ENCODE peak calls at places on chromosomes 3 and 15, in eight cellular contexts. One of them, this sample, is unnamed.
A peak's percentile ranks its signal among the peaks of the same experiment; 100 is the strongest.

GRCh38 chr15:69067296-69067695 is 52.8 kb downstream of the NOX5 start:
- DNase-seq in ovary: no peak
- DNase-seq in effector memory CD4-positive, alpha-beta T cell: no peak
- DNase-seq in heart right ventricle: no peak
- DNase-seq in CD8-positive, alpha-beta memory T cell: no peak
- DNase-seq in fibroblast of lung: no peak
- DNase-seq in neural progenitor cell: no peak
- DNase-seq in CD8-positive, alpha-beta T cell: no peak
- DNase-seq in this sample: no peak

GRCh38 chr15:76206325-76206976 is 104.8 kb downstream of the ETFA start:
- DNase-seq in ovary: peak; percentile 71
- DNase-seq in effector memory CD4-positive, alpha-beta T cell: no peak
- DNase-seq in heart right ventricle: peak; percentile 85
- DNase-seq in CD8-positive, alpha-beta memory T cell: no peak
- DNase-seq in fibroblast of lung: peak; percentile 67
- DNase-seq in neural progenitor cell: no peak
- DNase-seq in CD8-positive, alpha-beta T cell: no peak
- DNase-seq in this sample: no peak

GRCh38 chr3:85337895-85338294 is 379.1 kb downstream of the CADM2 start:
- DNase-seq in ovary: no peak
- DNase-seq in effector memory CD4-positive, alpha-beta T cell: no peak
- DNase-seq in heart right ventricle: no peak
- DNase-seq in CD8-positive, alpha-beta memory T cell: no peak
- DNase-seq in fibroblast of lung: no peak
- DNase-seq in neural progenitor cell: no peak
- DNase-seq in CD8-positive, alpha-beta T cell: no peak
- DNase-seq in this sample: no peak

GRCh38 chr3:175598740-175599139 is 739.6 kb downstream of the NAALADL2 start:
- DNase-seq in ovary: no peak
- DNase-seq in effector memory CD4-positive, alpha-beta T cell: no peak
- DNase-seq in heart right ventricle: no peak
- DNase-seq in CD8-positive, alpha-beta memory T cell: no peak
- DNase-seq in fibroblast of lung: no peak
- DNase-seq in neural progenitor cell: no peak
- DNase-seq in CD8-positive, alpha-beta T cell: no peak
- DNase-seq in this sample: no peak

GRCh38 chr15:93073465-93073952 is 15.5 kb downstream of the RGMA start:
- DNase-seq in ovary: peak; percentile 69
- DNase-seq in effector memory CD4-positive, alpha-beta T cell: no peak
- DNase-seq in heart right ventricle: no peak
- DNase-seq in CD8-positive, alpha-beta memory T cell: no peak
- DNase-seq in fibroblast of lung: no peak
- DNase-seq in neural progenitor cell: peak; percentile 72
- DNase-seq in CD8-positive, alpha-beta T cell: no peak
- DNase-seq in this sample: no peak

GRCh38 chr3:101303089-101303731 is 17.2 kb downstream of the IMPG2 start:
- DNase-seq in ovary: no peak
- DNase-seq in effector memory CD4-positive, alpha-beta T cell: no peak
- DNase-seq in heart right ventricle: no peak
- DNase-seq in CD8-positive, alpha-beta memory T cell: no peak
- DNase-seq in fibroblast of lung: peak; percentile 37
- DNase-seq in neural progenitor cell: no peak
- DNase-seq in CD8-positive, alpha-beta T cell: no peak
- DNase-seq in this sample: no peak

GRCh38 chr3:11603628-11604027 is 40.1 kb downstream of the VGLL4 start:
- DNase-seq in ovary: peak; percentile 50
- DNase-seq in effector memory CD4-positive, alpha-beta T cell: no peak
- DNase-seq in heart right ventricle: no peak
- DNase-seq in CD8-positive, alpha-beta memory T cell: no peak
- DNase-seq in fibroblast of lung: peak; percentile 92
- DNase-seq in neural progenitor cell: no peak
- DNase-seq in CD8-positive, alpha-beta T cell: no peak
- DNase-seq in this sample: no peak

GRCh38 chr15:58864602-58865419 is 68.7 kb downstream of the SLTM start:
- DNase-seq in ovary: peak; percentile 68
- DNase-seq in effector memory CD4-positive, alpha-beta T cell: no peak
- DNase-seq in heart right ventricle: peak; percentile 60
- DNase-seq in CD8-positive, alpha-beta memory T cell: no peak
- DNase-seq in fibroblast of lung: peak; percentile 23
- DNase-seq in neural progenitor cell: peak; percentile 39
- DNase-seq in CD8-positive, alpha-beta T cell: no peak
- DNase-seq in this sample: no peak

GRCh38 chr3:138862924-138863775 is 28.4 kb upstream of the PIK3CB start:
- DNase-seq in ovary: peak; percentile 21
- DNase-seq in effector memory CD4-positive, alpha-beta T cell: no peak
- DNase-seq in heart right ventricle: no peak
- DNase-seq in CD8-positive, alpha-beta memory T cell: no peak
- DNase-seq in fibroblast of lung: peak; percentile 79
- DNase-seq in neural progenitor cell: no peak
- DNase-seq in CD8-positive, alpha-beta T cell: no peak
- DNase-seq in this sample: no peak

GRCh38 chr3:193030276-193030675 is 112.6 kb upstream of the MB21D2 start:
- DNase-seq in ovary: no peak
- DNase-seq in effector memory CD4-positive, alpha-beta T cell: no peak
- DNase-seq in heart right ventricle: no peak
- DNase-seq in CD8-positive, alpha-beta memory T cell: no peak
- DNase-seq in fibroblast of lung: peak; percentile 37
- DNase-seq in neural progenitor cell: no peak
- DNase-seq in CD8-positive, alpha-beta T cell: no peak
- DNase-seq in this sample: peak; percentile 5

GRCh38 chr3:43102773-43103480 is 3.0 kb downstream of the POMGNT2 start:
- DNase-seq in ovary: no peak
- DNase-seq in effector memory CD4-positive, alpha-beta T cell: no peak
- DNase-seq in heart right ventricle: no peak
- DNase-seq in CD8-positive, alpha-beta memory T cell: no peak
- DNase-seq in fibroblast of lung: no peak
- DNase-seq in neural progenitor cell: no peak
- DNase-seq in CD8-positive, alpha-beta T cell: no peak
- DNase-seq in this sample: no peak

GRCh38 chr3:174330303-174330702 is 528.8 kb upstream of the NAALADL2 start:
- DNase-seq in ovary: no peak
- DNase-seq in effector memory CD4-positive, alpha-beta T cell: no peak
- DNase-seq in heart right ventricle: no peak
- DNase-seq in CD8-positive, alpha-beta memory T cell: no peak
- DNase-seq in fibroblast of lung: peak; percentile 95
- DNase-seq in neural progenitor cell: no peak
- DNase-seq in CD8-positive, alpha-beta T cell: no peak
- DNase-seq in this sample: no peak

GRCh38 chr15:74400915-74401757 is 32.6 kb downstream of the SEMA7A start:
- DNase-seq in ovary: no peak
- DNase-seq in effector memory CD4-positive, alpha-beta T cell: no peak
- DNase-seq in heart right ventricle: no peak
- DNase-seq in CD8-positive, alpha-beta memory T cell: no peak
- DNase-seq in fibroblast of lung: peak; percentile 54
- DNase-seq in neural progenitor cell: no peak
- DNase-seq in CD8-positive, alpha-beta T cell: no peak
- DNase-seq in this sample: no peak

GRCh38 chr15:74398183-74398582 is 30.7 kb upstream of the CYP11A1 start:
- DNase-seq in ovary: no peak
- DNase-seq in effector memory CD4-positive, alpha-beta T cell: no peak
- DNase-seq in heart right ventricle: no peak
- DNase-seq in CD8-positive, alpha-beta memory T cell: no peak
- DNase-seq in fibroblast of lung: no peak
- DNase-seq in neural progenitor cell: no peak
- DNase-seq in CD8-positive, alpha-beta T cell: no peak
- DNase-seq in this sample: no peak

GRCh38 chr15:74399100-74399499 is 31.7 kb upstream of the CYP11A1 start:
- DNase-seq in ovary: no peak
- DNase-seq in effector memory CD4-positive, alpha-beta T cell: no peak
- DNase-seq in heart right ventricle: no peak
- DNase-seq in CD8-positive, alpha-beta memory T cell: no peak
- DNase-seq in fibroblast of lung: no peak
- DNase-seq in neural progenitor cell: no peak
- DNase-seq in CD8-positive, alpha-beta T cell: no peak
- DNase-seq in this sample: no peak

GRCh38 chr15:74400313-74400850 is 32.9 kb upstream of the CYP11A1 start:
- DNase-seq in ovary: no peak
- DNase-seq in effector memory CD4-positive, alpha-beta T cell: no peak
- DNase-seq in heart right ventricle: no peak
- DNase-seq in CD8-positive, alpha-beta memory T cell: peak; percentile 64
- DNase-seq in fibroblast of lung: peak; percentile 50
- DNase-seq in neural progenitor cell: no peak
- DNase-seq in CD8-positive, alpha-beta T cell: no peak
- DNase-seq in this sample: no peak

DNA sequence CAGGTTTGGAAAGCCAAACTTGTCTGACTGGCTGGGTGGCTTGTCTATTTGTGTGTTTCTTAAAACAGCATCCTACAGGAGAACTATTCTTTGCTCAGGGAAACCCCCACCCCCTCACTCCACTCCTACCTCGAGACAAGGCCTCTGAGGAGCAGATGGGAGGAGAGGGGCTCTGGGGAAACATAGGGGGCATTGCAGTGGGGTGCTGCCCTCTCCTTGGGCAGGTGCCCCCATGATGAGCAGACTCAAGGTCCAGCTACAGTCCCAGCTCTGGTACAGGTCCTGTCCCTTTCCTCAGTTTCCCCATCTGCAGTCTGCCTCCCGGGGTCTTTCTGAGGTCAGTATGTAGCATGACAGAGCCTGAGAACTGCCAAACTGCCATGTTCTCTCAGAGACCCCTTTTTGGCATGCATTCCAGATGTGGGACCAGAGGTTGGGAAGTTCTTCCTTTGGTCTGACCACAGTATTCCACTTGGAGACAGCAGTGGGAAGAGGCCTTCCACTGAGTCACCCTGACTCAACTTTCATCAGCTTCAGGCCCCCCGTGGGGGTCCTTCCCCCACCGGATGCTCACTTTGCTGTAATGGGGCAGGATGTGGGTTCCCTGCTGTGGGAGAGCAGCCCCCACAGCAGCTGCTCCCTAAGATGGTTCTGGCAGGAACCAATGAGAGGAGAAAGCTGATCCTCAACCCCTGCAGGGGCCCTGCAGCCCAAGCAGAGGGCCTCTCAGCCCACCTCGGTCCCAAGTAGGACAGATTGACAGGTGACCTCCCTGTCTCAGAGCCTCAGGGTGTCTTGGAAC is 32.3 kb upstream of the CYP11A1 start:
- DNase-seq in ovary: no peak
- DNase-seq in effector memory CD4-positive, alpha-beta T cell: no peak
- DNase-seq in heart right ventricle: no peak
- DNase-seq in CD8-positive, alpha-beta memory T cell: peak; percentile 76
- DNase-seq in fibroblast of lung: peak; percentile 91
- DNase-seq in neural progenitor cell: no peak
- DNase-seq in CD8-positive, alpha-beta T cell: peak; percentile 35
- DNase-seq in this sample: peak; percentile 14
- H3K27ac ChIP-seq in ovary: no peak overlapping the region
- H3K27ac ChIP-seq in effector memory CD4-positive, alpha-beta T cell: no peak overlapping the region
- H3K27ac ChIP-seq in heart right ventricle: no peak overlapping the region
- H3K27ac ChIP-seq in CD8-positive, alpha-beta memory T cell: peak overlapping the region; percentile 40
- H3K27ac ChIP-seq in fibroblast of lung: no peak overlapping the region
- H3K27ac ChIP-seq in neural progenitor cell: no peak overlapping the region
- H3K27ac ChIP-seq in CD8-positive, alpha-beta T cell: no peak overlapping the region
- H3K27ac ChIP-seq in this sample: no peak overlapping the region

DNA sequence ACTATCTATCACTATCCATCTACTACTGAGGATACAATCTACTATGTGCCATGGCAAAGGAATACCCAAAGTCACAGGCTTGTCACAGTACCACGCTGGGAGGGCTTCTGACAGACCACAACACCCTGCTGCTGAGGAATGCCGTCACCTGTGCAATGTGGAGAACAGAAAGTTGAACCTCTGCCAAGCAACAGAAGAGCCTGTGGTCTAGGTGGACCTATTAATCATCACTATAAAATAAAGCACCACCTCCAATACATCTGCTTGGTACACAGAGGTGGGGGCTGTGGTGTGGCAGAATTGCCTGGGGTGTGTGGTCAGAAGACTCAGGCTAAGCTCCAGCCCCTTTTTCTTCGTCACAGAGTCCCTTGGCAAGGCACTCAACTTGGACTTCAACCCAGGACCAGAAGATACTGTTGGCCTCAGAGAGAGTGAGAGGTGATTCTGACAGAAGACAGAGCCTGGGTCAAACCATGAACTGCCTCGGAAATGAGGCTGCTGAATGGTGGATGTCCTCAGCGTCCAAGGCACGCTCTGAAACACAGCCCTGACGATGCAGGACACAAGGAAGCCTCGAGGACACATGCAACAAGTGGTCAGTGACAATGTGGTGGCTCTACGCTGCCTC is 189.4 kb upstream of the CHRNA7 start:
- DNase-seq in ovary: no peak
- DNase-seq in effector memory CD4-positive, alpha-beta T cell: no peak
- DNase-seq in heart right ventricle: no peak
- DNase-seq in CD8-positive, alpha-beta memory T cell: no peak
- DNase-seq in fibroblast of lung: no peak
- DNase-seq in neural progenitor cell: no peak
- DNase-seq in CD8-positive, alpha-beta T cell: no peak
- DNase-seq in this sample: no peak
- H3K4me1 ChIP-seq in ovary: no peaks in the 10 kb centered on the region
- H3K4me1 ChIP-seq in effector memory CD4-positive, alpha-beta T cell: no peaks in the 10 kb centered on the region
- H3K4me1 ChIP-seq in heart right ventricle: no peaks in the 10 kb centered on the region
- H3K4me1 ChIP-seq in CD8-positive, alpha-beta memory T cell: no peaks in the 10 kb centered on the region
- H3K4me1 ChIP-seq in fibroblast of lung: no peaks in the 10 kb centered on the region
- H3K4me1 ChIP-seq in neural progenitor cell: no peaks in the 10 kb centered on the region
- H3K4me1 ChIP-seq in CD8-positive, alpha-beta T cell: no peaks in the 10 kb centered on the region
- H3K4me1 ChIP-seq in this sample: no peaks in the 10 kb centered on the region

GRCh38 chr3:56942523-56942922 is 117.9 kb upstream of the SPATA12 start:
- DNase-seq in ovary: no peak
- DNase-seq in effector memory CD4-positive, alpha-beta T cell: no peak
- DNase-seq in heart right ventricle: no peak
- DNase-seq in CD8-positive, alpha-beta memory T cell: no peak
- DNase-seq in fibroblast of lung: no peak
- DNase-seq in neural progenitor cell: no peak
- DNase-seq in CD8-positive, alpha-beta T cell: no peak
- DNase-seq in this sample: no peak
- H3K27ac ChIP-seq in ovary: no peak overlapping the region
- H3K27ac ChIP-seq in effector memory CD4-positive, alpha-beta T cell: no peak overlapping the region
- H3K27ac ChIP-seq in heart right ventricle: no peak overlapping the region
- H3K27ac ChIP-seq in CD8-positive, alpha-beta memory T cell: no peak overlapping the region
- H3K27ac ChIP-seq in fibroblast of lung: no peak overlapping the region
- H3K27ac ChIP-seq in neural progenitor cell: no peak overlapping the region
- H3K27ac ChIP-seq in CD8-positive, alpha-beta T cell: no peak overlapping the region
- H3K27ac ChIP-seq in this sample: peak overlapping the region; percentile 39

GRCh38 chr3:46408853-46409252 is 1.8 kb downstream of the CCRL2 start:
- DNase-seq in ovary: no peak
- DNase-seq in effector memory CD4-positive, alpha-beta T cell: no peak
- DNase-seq in heart right ventricle: no peak
- DNase-seq in CD8-positive, alpha-beta memory T cell: no peak
- DNase-seq in fibroblast of lung: no peak
- DNase-seq in neural progenitor cell: no peak
- DNase-seq in CD8-positive, alpha-beta T cell: no peak
- DNase-seq in this sample: no peak

GRCh38 chr3:46407976-46408375 is 917 bp downstream of the CCRL2 start:
- DNase-seq in ovary: no peak
- DNase-seq in effector memory CD4-positive, alpha-beta T cell: no peak
- DNase-seq in heart right ventricle: no peak
- DNase-seq in CD8-positive, alpha-beta memory T cell: no peak
- DNase-seq in fibroblast of lung: no peak
- DNase-seq in neural progenitor cell: no peak
- DNase-seq in CD8-positive, alpha-beta T cell: no peak
- DNase-seq in this sample: no peak

GRCh38 chr3:46410669-46411068 is 3.6 kb downstream of the CCRL2 start:
- DNase-seq in ovary: no peak
- DNase-seq in effector memory CD4-positive, alpha-beta T cell: no peak
- DNase-seq in heart right ventricle: no peak
- DNase-seq in CD8-positive, alpha-beta memory T cell: no peak
- DNase-seq in fibroblast of lung: peak; percentile 35
- DNase-seq in neural progenitor cell: no peak
- DNase-seq in CD8-positive, alpha-beta T cell: no peak
- DNase-seq in this sample: no peak

GRCh38 chr3:46411271-46411670 is 4.2 kb downstream of the CCRL2 start:
- DNase-seq in ovary: no peak
- DNase-seq in effector memory CD4-positive, alpha-beta T cell: no peak
- DNase-seq in heart right ventricle: no peak
- DNase-seq in CD8-positive, alpha-beta memory T cell: no peak
- DNase-seq in fibroblast of lung: no peak
- DNase-seq in neural progenitor cell: no peak
- DNase-seq in CD8-positive, alpha-beta T cell: no peak
- DNase-seq in this sample: no peak

GRCh38 chr3:46409735-46410489 is 2.9 kb downstream of the CCRL2 start:
- DNase-seq in ovary: no peak
- DNase-seq in effector memory CD4-positive, alpha-beta T cell: no peak
- DNase-seq in heart right ventricle: peak; percentile 41
- DNase-seq in CD8-positive, alpha-beta memory T cell: no peak
- DNase-seq in fibroblast of lung: no peak
- DNase-seq in neural progenitor cell: no peak
- DNase-seq in CD8-positive, alpha-beta T cell: no peak
- DNase-seq in this sample: no peak
- H3K4me1 ChIP-seq in ovary: peaks cover 8% of the 10 kb centered on the region
- H3K4me1 ChIP-seq in effector memory CD4-positive, alpha-beta T cell: peaks cover 6% of the 10 kb centered on the region
- H3K4me1 ChIP-seq in heart right ventricle: peaks cover 3% of the 10 kb centered on the region
- H3K4me1 ChIP-seq in CD8-positive, alpha-beta memory T cell: peaks cover 12% of the 10 kb centered on the region
- H3K4me1 ChIP-seq in fibroblast of lung: peaks cover 21% of the 10 kb centered on the region
- H3K4me1 ChIP-seq in neural progenitor cell: no peaks in the 10 kb centered on the region
- H3K4me1 ChIP-seq in CD8-positive, alpha-beta T cell: peaks cover 24% of the 10 kb centered on the region
- H3K4me1 ChIP-seq in this sample: peaks cover 10% of the 10 kb centered on the region

This sample was measured in naive thymus-derived CD4-positive, alpha-beta T cell.